ENCODE peak calls at places on chromosomes 7 and 10, in six cellular contexts. R is mesenchymal stem cell, L is neuronal stem cell, V is mesendoderm, X is H9, G is H1. Y is an unnamed sample.

GRCh38 chr7:129188372-129188891 is at the start of gene SMO:
- DNase-seq in L (peak), V (peak), X (peak), G (peak), R (peak), Y (peak)

GRCh38 chr7:115008465-115009114 is 86.7 kb downstream of the MDFIC start:
- DNase-seq in G (no peak), R (peak), V (peak), L (no peak), X (no peak), Y (peak)

GRCh38 chr7:159094030-159094740 is 50.5 kb downstream of the VIPR2 start:
- DNase-seq in G (peak), V (no peak), L (no peak), R (no peak), X (peak), Y (no peak)

GRCh38 chr7:131895541-131896173 is 339.2 kb upstream of the PODXL start:
- DNase-seq in V (peak), L (no peak), G (no peak), R (peak), X (peak), Y (peak)

GRCh38 chr10:31932838-31933237 is 4.2 kb upstream of the ARHGAP12 start:
- DNase-seq in X (no peak), G (no peak), R (no peak), L (no peak), V (no peak), Y (no peak)

GRCh38 chr10:31095677-31096076 is 64.0 kb upstream of the ZNF438 start:
- DNase-seq in L (no peak), G (no peak), X (no peak), R (no peak), V (no peak), Y (no peak)

GRCh38 chr10:124744688-124745055 is 494 bp upstream of the FAM53B start:
- DNase-seq in L (no peak), V (peak), R (peak), X (no peak), G (no peak), Y (peak)

GRCh38 chr10:114881462-114881861 is 56.5 kb upstream of the TRUB1 start:
- DNase-seq in X (no peak), R (peak), L (no peak), G (no peak), V (peak), Y (no peak)

GRCh38 chr7:18457832-18458231 is 37.7 kb upstream of the HDAC9 start:
- DNase-seq in L (no peak), X (no peak), G (no peak), R (no peak), V (no peak), Y (no peak)

GRCh38 chr10:30691601-30692015 is 62.1 kb upstream of the LYZL2 start:
- DNase-seq in X (no peak), R (no peak), V (no peak), G (no peak), L (no peak), Y (no peak)

GRCh38 chr7:45970454-45970853 is 49.4 kb upstream of the IGFBP3 start:
- DNase-seq in X (no peak), V (no peak), L (no peak), R (no peak), G (no peak), Y (no peak)

GRCh38 chr7:108014747-108015682 is 12.1 kb upstream of the LAMB1 start:
- DNase-seq in V (no peak), R (peak), X (no peak), G (no peak), L (no peak), Y (peak)

GRCh38 chr7:153447021-153447420 is 605.2 kb upstream of the DPP6 start:
- DNase-seq in X (no peak), L (no peak), V (no peak), R (no peak), G (no peak), Y (no peak)

GRCh38 chr7:85614684-85615083 is 427.8 kb upstream of the SEMA3D start:
- DNase-seq in X (no peak), G (no peak), L (no peak), R (no peak), V (no peak), Y (no peak)
- H3K23ac ChIP-seq in X (no peak), G (no peak), L (no peak), R (no peak), V (no peak), Y (no peak)

GRCh38 chr10:101123815-101124617 is 7.1 kb upstream of the TLX1 start:
- DNase-seq in V (no peak), G (no peak), L (no peak), R (no peak), X (no peak), Y (no peak)
- H3K23ac ChIP-seq in V (no peak), G (no peak), L (peak), R (no peak), X (no peak), Y (no peak)

GRCh38 chr10:1903982-1904381 is 166.7 kb upstream of the ADARB2 start:
- DNase-seq in G (no peak), V (no peak), X (no peak), R (no peak), L (no peak), Y (no peak)
- H3K23ac ChIP-seq in G (no peak), V (no peak), X (no peak), R (no peak), L (no peak), Y (no peak)

GRCh38 chr10:69934768-69935167 is 117.9 kb upstream of the MACROH2A2 start:
- DNase-seq in V (no peak), X (no peak), G (no peak), R (no peak), L (no peak), Y (no peak)
- H3K23ac ChIP-seq in V (no peak), X (no peak), G (no peak), R (no peak), L (no peak), Y (no peak)